ENCODE peak calls at places on chromosomes 4 and X, in four cellular contexts. One of them, this sample, is unnamed.

GRCh38 chr4:86831262-86832090 is 17.7 kb downstream of the SLC10A6 start:
- DNase-seq in HepG2: peak; percentile 1
- DNase-seq in CD8-positive, alpha-beta T cell: no peak
- DNase-seq in HCT116: peak; percentile 70
- DNase-seq in this sample: no peak

GRCh38 chrX:116417214-116417613 is 19.2 kb upstream of the SLC6A14 start:
- DNase-seq in HepG2: no peak
- DNase-seq in CD8-positive, alpha-beta T cell: no peak
- DNase-seq in HCT116: no peak
- DNase-seq in this sample: no peak

GRCh38 chr4:67550491-67551256 is 5.4 kb upstream of the CENPC start:
- DNase-seq in HepG2: no peak
- DNase-seq in CD8-positive, alpha-beta T cell: no peak
- DNase-seq in HCT116: no peak
- DNase-seq in this sample: no peak

GRCh38 chr4:27360651-27361347 is 500.2 kb downstream of the STIM2 start:
- DNase-seq in HepG2: no peak
- DNase-seq in CD8-positive, alpha-beta T cell: no peak
- DNase-seq in HCT116: no peak
- DNase-seq in this sample: no peak

GRCh38 chrX:155923200-155923599 is 42.1 kb downstream of the VAMP7 start:
- DNase-seq in HepG2: no peak
- DNase-seq in CD8-positive, alpha-beta T cell: no peak
- DNase-seq in HCT116: no peak
- DNase-seq in this sample: no peak

GRCh38 chrX:136694491-136695087 is 46.6 kb downstream of the CD40LG start:
- DNase-seq in HepG2: peak; percentile 10
- DNase-seq in CD8-positive, alpha-beta T cell: no peak
- DNase-seq in HCT116: peak; percentile 8
- DNase-seq in this sample: no peak

GRCh38 chr4:54185871-54186270 is 43.2 kb upstream of the PDGFRA start:
- DNase-seq in HepG2: no peak
- DNase-seq in CD8-positive, alpha-beta T cell: no peak
- DNase-seq in HCT116: no peak
- DNase-seq in this sample: no peak

GRCh38 chrX:86002076-86002896 is 45.1 kb downstream of the CHM start:
- DNase-seq in HepG2: peak; percentile 83
- DNase-seq in CD8-positive, alpha-beta T cell: no peak
- DNase-seq in HCT116: peak; percentile 7
- DNase-seq in this sample: no peak

GRCh38 chrX:42248226-42248625 is 324.9 kb upstream of the CASK start:
- DNase-seq in HepG2: no peak
- DNase-seq in CD8-positive, alpha-beta T cell: no peak
- DNase-seq in HCT116: no peak
- DNase-seq in this sample: no peak

GRCh38 chr4:182478475-182478874 is 235.3 kb downstream of the TENM3 start:
- DNase-seq in HepG2: peak; percentile 29
- DNase-seq in CD8-positive, alpha-beta T cell: no peak
- DNase-seq in HCT116: peak; percentile 16
- DNase-seq in this sample: no peak

GRCh38 chr4:95256108-95256835 is 292.5 kb downstream of the UNC5C start:
- DNase-seq in HepG2: no peak
- DNase-seq in CD8-positive, alpha-beta T cell: no peak
- DNase-seq in HCT116: no peak
- DNase-seq in this sample: no peak

GRCh38 chrX:5936438-5936837 is 292.2 kb downstream of the NLGN4X start:
- DNase-seq in HepG2: no peak
- DNase-seq in CD8-positive, alpha-beta T cell: no peak
- DNase-seq in HCT116: no peak
- DNase-seq in this sample: no peak

GRCh38 chrX:19990519-19991349 is at the start of gene BCLAF3:
- DNase-seq in HepG2: peak; percentile 79
- DNase-seq in CD8-positive, alpha-beta T cell: peak; percentile 65
- DNase-seq in HCT116: peak; percentile 64
- DNase-seq in this sample: peak; percentile 83

GRCh38 chr4:173181769-173182374 is 13.3 kb downstream of the GALNT7 start:
- DNase-seq in HepG2: no peak
- DNase-seq in CD8-positive, alpha-beta T cell: no peak
- DNase-seq in HCT116: peak; percentile 75
- DNase-seq in this sample: no peak

GRCh38 chr4:140053185-140053584 is 100.8 kb downstream of the MAML3 start:
- DNase-seq in HepG2: no peak
- DNase-seq in CD8-positive, alpha-beta T cell: no peak
- DNase-seq in HCT116: no peak
- DNase-seq in this sample: no peak

GRCh38 chr4:54227261-54228063 is 1.6 kb upstream of the PDGFRA start:
- DNase-seq in HepG2: no peak
- DNase-seq in CD8-positive, alpha-beta T cell: no peak
- DNase-seq in HCT116: no peak
- DNase-seq in this sample: peak; percentile 69

GRCh38 chrX:37753384-37753783 is 26.5 kb upstream of the CYBB start:
- DNase-seq in HepG2: no peak
- DNase-seq in CD8-positive, alpha-beta T cell: no peak
- DNase-seq in HCT116: no peak
- DNase-seq in this sample: no peak

GRCh38 chr4:34289489-34289888 is 1954.8 kb downstream of the ARAP2 start:
- DNase-seq in HepG2: no peak
- DNase-seq in CD8-positive, alpha-beta T cell: no peak
- DNase-seq in HCT116: no peak
- DNase-seq in this sample: no peak

GRCh38 chrX:129540725-129541184 is 696 bp downstream of the OCRL start:
- DNase-seq in HepG2: peak; percentile 12
- DNase-seq in CD8-positive, alpha-beta T cell: no peak
- DNase-seq in HCT116: no peak
- DNase-seq in this sample: no peak

DNA sequence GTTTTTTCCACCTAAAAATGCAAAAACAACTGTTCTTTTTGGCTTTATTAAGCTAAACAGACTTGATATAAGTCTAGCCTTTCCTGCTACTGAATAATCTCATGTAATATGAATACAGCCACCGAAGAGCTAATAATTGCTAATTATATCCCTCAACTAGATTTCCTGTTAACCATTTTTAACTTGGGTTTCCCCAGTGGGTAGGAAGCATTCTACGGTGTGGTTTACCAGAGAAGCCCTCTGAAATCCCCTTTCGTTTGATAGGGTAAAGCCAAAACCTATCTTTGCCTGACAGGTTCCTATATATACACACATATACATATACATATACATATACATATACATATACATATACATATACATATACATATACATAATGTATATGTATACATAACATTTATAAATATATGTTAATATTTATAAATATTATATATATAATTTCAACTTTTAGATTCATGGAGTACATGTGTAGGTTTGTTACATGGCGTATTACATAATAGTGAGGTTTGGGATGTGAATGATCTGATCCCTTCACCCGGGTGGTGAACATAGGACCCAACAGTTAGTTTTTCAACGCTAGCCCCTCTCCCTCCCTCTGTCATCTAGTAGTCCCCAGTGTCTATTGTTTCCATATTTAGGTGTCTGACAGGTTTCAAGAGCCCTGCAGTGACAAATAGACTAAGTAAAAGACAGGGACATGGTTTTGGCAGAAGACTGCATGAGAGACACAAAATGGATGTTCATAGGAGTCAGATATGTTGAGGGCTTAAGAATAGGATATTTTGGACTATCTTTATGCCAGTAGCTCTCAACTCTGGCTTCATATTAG is 62.4 kb downstream of the ATXN3L start:
- DNase-seq in HepG2: no peak
- DNase-seq in CD8-positive, alpha-beta T cell: no peak
- DNase-seq in HCT116: no peak
- DNase-seq in this sample: no peak
- H3K4me1 ChIP-seq in HepG2: no peaks in the 10 kb centered on the region
- H3K4me1 ChIP-seq in CD8-positive, alpha-beta T cell: peaks cover 7% of the 10 kb centered on the region
- H3K4me1 ChIP-seq in HCT116: peaks cover 7% of the 10 kb centered on the region
- H3K4me1 ChIP-seq in this sample: no peaks in the 10 kb centered on the region

GRCh38 chr4:80308466-80308822 is 27.1 kb upstream of the CFAP299 start:
- DNase-seq in HepG2: no peak
- DNase-seq in CD8-positive, alpha-beta T cell: no peak
- DNase-seq in HCT116: no peak
- DNase-seq in this sample: no peak
- H3K4me1 ChIP-seq in HepG2: no peaks in the 10 kb centered on the region
- H3K4me1 ChIP-seq in CD8-positive, alpha-beta T cell: no peaks in the 10 kb centered on the region
- H3K4me1 ChIP-seq in HCT116: no peaks in the 10 kb centered on the region
- H3K4me1 ChIP-seq in this sample: no peaks in the 10 kb centered on the region

GRCh38 chr4:102808009-102808408 is 19.3 kb downstream of the UBE2D3 start:
- DNase-seq in HepG2: no peak
- DNase-seq in CD8-positive, alpha-beta T cell: no peak
- DNase-seq in HCT116: no peak
- DNase-seq in this sample: no peak

GRCh38 chr4:102809691-102810090 is 17.7 kb downstream of the UBE2D3 start:
- DNase-seq in HepG2: no peak
- DNase-seq in CD8-positive, alpha-beta T cell: no peak
- DNase-seq in HCT116: no peak
- DNase-seq in this sample: no peak

GRCh38 chr4:102809190-102809589 is 18.2 kb downstream of the UBE2D3 start:
- DNase-seq in HepG2: no peak
- DNase-seq in CD8-positive, alpha-beta T cell: no peak
- DNase-seq in HCT116: no peak
- DNase-seq in this sample: no peak

GRCh38 chr4:102807345-102807744 is 20.0 kb downstream of the UBE2D3 start:
- DNase-seq in HepG2: no peak
- DNase-seq in CD8-positive, alpha-beta T cell: no peak
- DNase-seq in HCT116: no peak
- DNase-seq in this sample: no peak
- H3K4me1 ChIP-seq in HepG2: peaks cover 21% of the 10 kb centered on the region
- H3K4me1 ChIP-seq in CD8-positive, alpha-beta T cell: peaks cover 48% of the 10 kb centered on the region
- H3K4me1 ChIP-seq in HCT116: no peaks in the 10 kb centered on the region
- H3K4me1 ChIP-seq in this sample: no peaks in the 10 kb centered on the region

GRCh38 chr4:82748176-82748575 is 50.4 kb downstream of the SCD5 start:
- DNase-seq in HepG2: no peak
- DNase-seq in CD8-positive, alpha-beta T cell: no peak
- DNase-seq in HCT116: no peak
- DNase-seq in this sample: no peak
- H3K4me1 ChIP-seq in HepG2: peaks cover 61% of the 10 kb centered on the region
- H3K4me1 ChIP-seq in CD8-positive, alpha-beta T cell: no peaks in the 10 kb centered on the region
- H3K4me1 ChIP-seq in HCT116: peaks cover 21% of the 10 kb centered on the region
- H3K4me1 ChIP-seq in this sample: no peaks in the 10 kb centered on the region

DNA sequence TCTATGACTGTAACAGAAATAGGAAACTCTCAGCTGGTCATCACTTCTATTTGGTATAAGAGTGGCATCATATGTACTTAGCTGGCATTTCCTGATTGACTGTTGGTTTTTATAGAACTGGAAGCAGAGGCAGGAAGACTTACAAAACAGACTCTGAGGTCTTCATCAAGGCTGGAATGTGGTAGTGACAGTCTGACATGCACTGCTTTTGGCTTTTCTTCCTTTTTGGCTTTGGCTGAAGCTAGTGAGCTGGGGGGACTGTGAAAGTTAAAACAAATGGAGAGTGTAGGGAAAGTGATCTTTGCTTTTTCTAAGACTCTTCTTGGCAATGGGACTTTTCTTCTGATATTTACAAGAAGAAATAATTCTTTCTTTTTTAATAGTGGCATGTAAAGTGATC is 121.1 kb upstream of the SLC4A4 start:
- DNase-seq in HepG2: no peak
- DNase-seq in CD8-positive, alpha-beta T cell: no peak
- DNase-seq in HCT116: no peak
- DNase-seq in this sample: no peak
- H3K4me1 ChIP-seq in HepG2: no peaks in the 10 kb centered on the region
- H3K4me1 ChIP-seq in CD8-positive, alpha-beta T cell: no peaks in the 10 kb centered on the region
- H3K4me1 ChIP-seq in HCT116: no peaks in the 10 kb centered on the region
- H3K4me1 ChIP-seq in this sample: peaks cover 6% of the 10 kb centered on the region